ENCODE peak calls at places on chromosomes 6 and 20, in five cellular contexts. O is T47D; Q is endothelial cell; J is WTC11; D is effector memory CD8-positive, alpha-beta T cell. S is an unnamed sample.

GRCh38 chr6:16591681-16592549 is 169.3 kb downstream of the ATXN1 start:
- DNase-seq in O (no peak), Q (no peak), J (no peak), D (no peak), S (no peak)

GRCh38 chr6:57256541-57256940 is 34.4 kb upstream of the RAB23 start:
- DNase-seq in O (no peak), Q (no peak), J (no peak), D (no peak), S (no peak)

GRCh38 chr6:14059791-14060436 is 57.7 kb upstream of the CD83 start:
- DNase-seq in O (no peak), Q (no peak), J (no peak), D (no peak), S (no peak)

GRCh38 chr6:158198461-158198860 is 30.3 kb downstream of the GTF2H5 start:
- DNase-seq in O (no peak), Q (no peak), J (no peak), D (no peak), S (no peak)

GRCh38 chr6:56037587-56037986 is 162.2 kb upstream of the BMP5 start:
- DNase-seq in O (no peak), Q (no peak), J (no peak), D (no peak), S (no peak)

GRCh38 chr20:4488407-4489339 is 233.0 kb upstream of the PRND start:
- DNase-seq in O (no peak), Q (no peak), J (no peak), D (no peak), S (no peak)

GRCh38 chr20:63519765-63520593 is 586 bp upstream of the PPDPF start:
- DNase-seq in O (peak), Q (peak), J (peak), D (peak), S (peak)

GRCh38 chr6:14542670-14543366 is 425.2 kb downstream of the CD83 start:
- DNase-seq in O (no peak), Q (no peak), J (no peak), D (no peak), S (peak)

GRCh38 chr6:141451508-141452353 is 681.0 kb upstream of the GJE1 start:
- DNase-seq in O (no peak), Q (no peak), J (no peak), D (no peak), S (no peak)

GRCh38 chr6:80767808-80768207 is 661.3 kb downstream of the BCKDHB start:
- DNase-seq in O (peak), Q (no peak), J (no peak), D (no peak), S (no peak)

GRCh38 chr6:135880066-135880972 is 28.8 kb downstream of the PDE7B start:
- DNase-seq in O (peak), Q (no peak), J (no peak), D (peak), S (peak)

S was measured in activated CD8-positive, alpha-beta memory T cell treated with anti-CD3 and anti-CD28 coated beads for 24 hours.